ENCODE peak calls at places on chromosomes 3 and 15, in six cellular contexts. Q is ascending aorta, C is transverse colon, F is H7, N is astrocyte, D is bronchial epithelial cell. Z is an unnamed sample.
A peak's percentile ranks its signal among the peaks of the same experiment; 100 is the strongest.

GRCh38 chr15:98952381-98952803 is 55.2 kb downstream of the PGPEP1L start:
- DNase-seq in D (no peak), Q (no peak), N (peak; percentile 46), C (no peak), F (no peak), Z (peak; percentile 43)

GRCh38 chr3:47877288-47877687 is 74.3 kb downstream of the DHX30 start:
- DNase-seq in C (no peak), D (peak; percentile 25), F (no peak), N (peak; percentile 40), Q (no peak), Z (no peak)

GRCh38 chr15:41967506-41968206 is 4.7 kb downstream of the EHD4 start:
- DNase-seq in Q (peak; percentile 86), F (no peak), N (peak; percentile 44), D (peak; percentile 60), C (peak; percentile 28), Z (no peak)

GRCh38 chr3:101902041-101902440 is 52.7 kb downstream of the NFKBIZ start:
- DNase-seq in Q (no peak), F (no peak), N (peak; percentile 86), D (peak; percentile 100), C (no peak), Z (no peak)

GRCh38 chr15:90004671-90005070 is 3.5 kb downstream of the ZNF710 start:
- DNase-seq in F (no peak), Q (peak; percentile 76), C (peak; percentile 46), N (peak; percentile 96), D (peak; percentile 99), Z (peak; percentile 46)

GRCh38 chr15:34584996-34585395 is 1.5 kb upstream of the GOLGA8B start:
- DNase-seq in F (no peak), D (no peak), C (no peak), N (no peak), Q (no peak), Z (no peak)

GRCh38 chr3:115217678-115218451 is 70.8 kb upstream of the ZBTB20 start:
- DNase-seq in N (peak; percentile 76), F (peak; percentile 12), C (peak; percentile 52), Q (no peak), D (peak; percentile 68), Z (peak; percentile 16)

GRCh38 chr15:52115598-52116427 is 3.2 kb upstream of the BCL2L10 start:
- DNase-seq in N (no peak), C (no peak), D (no peak), F (peak; percentile 6), Q (no peak), Z (peak; percentile 64)

GRCh38 chr15:63371297-63371918 is 10.2 kb downstream of the CA12 start:
- DNase-seq in D (peak; percentile 79), N (peak; percentile 45), Q (no peak), C (no peak), F (peak; percentile 42), Z (no peak)

GRCh38 chr3:149371723-149372114 is 5.7 kb downstream of the TM4SF1 start:
- DNase-seq in D (no peak), F (no peak), Q (no peak), N (no peak), C (no peak), Z (no peak)

GRCh38 chr3:171824824-171825221 is 14.5 kb upstream of the PLD1 start:
- DNase-seq in F (no peak), C (no peak), N (peak; percentile 70), Q (no peak), D (peak; percentile 79), Z (no peak)

GRCh38 chr15:67563961-67564570 is 21.6 kb downstream of the MAP2K5 start:
- DNase-seq in C (no peak), Q (no peak), F (no peak), D (no peak), N (no peak), Z (no peak)

GRCh38 chr15:69757186-69757585 is 304.6 kb downstream of the RPLP1 start:
- DNase-seq in N (peak; percentile 34), F (no peak), Q (no peak), D (peak; percentile 10), C (no peak), Z (no peak)

DNA sequence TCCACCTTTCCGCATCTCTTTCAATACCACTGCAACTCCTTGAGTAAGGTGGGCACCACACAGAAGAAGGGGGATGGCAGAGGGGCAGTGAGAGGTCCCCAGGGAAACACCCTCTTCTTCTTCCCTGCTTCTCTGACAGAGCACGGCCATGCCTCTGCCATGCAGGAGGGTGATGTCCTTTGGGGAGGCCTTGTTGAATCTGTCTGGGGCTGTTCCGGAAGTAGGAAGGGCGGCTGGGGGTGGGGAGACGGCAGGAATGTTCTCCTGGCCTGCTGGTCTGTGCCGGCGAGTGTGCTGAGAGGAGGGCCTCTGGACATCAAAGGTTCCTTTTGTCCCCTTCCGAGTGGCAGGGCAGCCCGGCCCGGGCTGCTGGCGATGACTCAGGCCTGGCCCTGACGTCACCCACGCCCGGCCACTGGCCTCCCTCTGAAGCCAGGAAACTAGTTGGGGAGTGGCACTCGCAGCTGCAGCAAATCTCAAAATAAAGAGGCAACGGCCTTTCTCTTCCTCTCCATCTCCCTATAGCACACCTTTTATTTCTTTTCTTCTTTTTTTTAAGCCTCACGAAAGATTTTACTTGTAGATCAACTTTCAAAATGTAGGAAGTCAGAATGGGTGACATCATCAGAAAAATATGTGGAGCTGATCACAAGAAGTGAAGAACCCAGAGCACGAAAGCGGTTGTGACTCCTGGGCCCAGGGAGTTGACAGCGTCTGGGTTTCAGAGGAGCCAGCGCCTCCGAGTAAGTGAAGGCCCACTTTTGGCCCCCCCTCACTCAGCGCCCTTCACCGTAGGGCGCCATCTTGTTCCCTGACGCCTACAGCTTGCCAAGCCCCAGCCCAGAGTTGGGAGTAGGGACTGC is at the start of gene ZBTB38:
- DNase-seq in D (peak; percentile 85), F (peak; percentile 81), N (peak; percentile 95), C (peak; percentile 93), Q (peak; percentile 98), Z (peak; percentile 88)
- H3K4me3 ChIP-seq in D (peak within 1 kb of the TSS; percentile 43), F (no peak within 1 kb of the TSS), N (peak within 1 kb of the TSS; percentile 62), C (peak within 1 kb of the TSS; percentile 25), Q (peak within 1 kb of the TSS; percentile 52), Z (no peak within 1 kb of the TSS)

DNA sequence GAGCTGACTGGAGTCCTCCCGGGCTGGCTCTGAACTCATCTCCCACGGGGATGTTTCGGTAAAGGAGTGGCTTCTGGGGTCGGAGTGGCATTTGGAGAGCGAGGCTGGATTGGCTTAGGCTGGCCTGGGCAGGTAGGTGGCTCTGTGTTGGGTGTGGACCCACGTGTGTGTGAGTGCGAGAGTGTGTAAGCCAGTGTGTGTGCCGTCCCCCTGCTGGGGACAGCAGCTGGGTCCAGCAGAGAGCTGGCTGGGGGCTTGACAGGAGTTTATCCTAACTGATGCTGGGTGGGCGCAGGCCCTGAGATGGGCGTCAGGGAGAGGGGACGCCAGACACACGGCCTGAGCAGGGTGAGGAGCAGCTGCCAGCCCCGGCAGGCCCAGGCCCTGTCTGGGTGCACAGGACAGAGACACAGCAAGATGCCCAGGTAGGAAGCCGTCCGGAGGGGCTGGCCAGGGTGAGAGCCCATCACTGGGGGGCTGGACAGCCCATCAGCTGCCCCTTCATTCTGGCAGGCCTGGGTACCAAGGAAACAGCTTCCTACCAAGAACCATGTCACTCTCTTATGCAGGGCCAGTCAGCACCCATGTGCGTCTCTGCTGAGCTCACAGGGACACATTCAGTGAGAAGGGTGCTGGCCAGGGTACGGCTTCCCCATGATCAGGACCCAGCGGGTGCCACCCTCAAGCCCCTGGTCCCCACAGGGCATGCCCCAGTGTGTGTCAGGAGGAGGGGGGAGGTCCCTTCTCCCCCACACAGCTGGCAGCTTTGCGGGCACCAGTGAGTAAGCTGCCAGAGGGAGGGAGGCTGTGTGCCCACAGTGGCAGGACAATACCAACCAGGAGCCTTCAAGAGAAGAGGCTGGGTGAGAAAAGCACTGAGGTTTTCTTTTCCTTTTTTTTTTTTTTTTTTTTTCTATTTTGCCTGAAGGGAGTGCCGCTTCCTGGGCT is 1.1 kb downstream of the PAK6 start:
- DNase-seq in Q (no peak), N (no peak), D (peak; percentile 77), F (peak; percentile 69), C (no peak), Z (no peak)
- H3K4me3 ChIP-seq in Q (no peak overlapping the region), N (no peak overlapping the region), D (peak overlapping the region; percentile 49), F (no peak overlapping the region), C (no peak overlapping the region), Z (no peak overlapping the region)

GRCh38 chr15:74175271-74176191 is 2.0 kb downstream of the ISLR start:
- DNase-seq in Q (peak; percentile 56), N (no peak), F (peak; percentile 57), C (no peak), D (no peak), Z (no peak)

GRCh38 chr15:74174966-74175270 is 1.4 kb downstream of the ISLR start:
- DNase-seq in C (no peak), Q (no peak), N (no peak), D (no peak), F (peak; percentile 61), Z (no peak)

GRCh38 chr15:74173545-74174215 is at the start of gene ISLR:
- DNase-seq in Q (no peak), F (peak; percentile 77), N (peak; percentile 18), C (peak; percentile 24), D (no peak), Z (peak; percentile 9)

GRCh38 chr15:74172751-74173544 is 562 bp upstream of the ISLR start:
- DNase-seq in N (peak; percentile 12), D (no peak), Q (peak; percentile 81), C (peak; percentile 42), F (peak; percentile 87), Z (no peak)

DNA sequence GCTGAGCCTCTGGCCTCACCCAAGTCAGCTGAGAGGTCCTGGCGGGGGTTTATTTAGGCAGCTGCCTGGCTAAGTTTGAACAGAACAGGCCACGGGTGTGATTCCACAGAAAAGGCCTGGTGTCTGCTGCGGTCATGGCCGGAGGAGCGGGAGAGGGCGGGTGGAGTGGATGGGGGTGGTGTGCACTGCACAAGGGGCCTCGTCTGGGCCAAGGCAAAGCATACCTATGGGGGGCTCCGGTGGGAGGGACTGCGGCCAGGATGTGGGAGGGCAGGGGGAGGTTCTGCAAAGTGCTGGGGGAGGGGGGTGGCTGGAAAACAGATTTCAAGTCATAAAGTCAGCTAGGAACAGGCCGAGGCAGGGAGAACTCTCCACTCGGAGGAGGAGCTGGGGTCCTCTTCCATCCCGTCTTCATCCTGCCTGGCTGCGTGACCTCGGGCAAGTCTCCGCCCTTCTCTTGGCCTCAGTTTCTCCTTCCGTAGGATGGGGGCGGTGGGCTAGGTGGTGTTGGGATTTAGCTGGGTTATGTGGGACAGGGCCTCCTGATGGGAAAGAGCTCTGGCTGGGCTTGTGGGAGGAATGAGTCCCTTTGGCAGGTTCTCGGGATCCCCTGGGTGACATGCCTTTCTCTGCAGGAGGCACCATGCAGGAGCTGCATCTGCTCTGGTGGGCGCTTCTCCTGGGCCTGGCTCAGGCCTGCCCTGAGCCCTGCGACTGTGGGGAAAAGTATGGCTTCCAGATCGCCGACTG is 881 bp downstream of the ISLR start:
- DNase-seq in F (peak; percentile 75), N (no peak), C (no peak), Q (no peak), D (no peak), Z (peak; percentile 10)
- H3K4me3 ChIP-seq in F (no peak overlapping the region), N (no peak overlapping the region), C (peak overlapping the region; percentile 34), Q (peak overlapping the region; percentile 51), D (no peak overlapping the region), Z (no peak overlapping the region)

DNA sequence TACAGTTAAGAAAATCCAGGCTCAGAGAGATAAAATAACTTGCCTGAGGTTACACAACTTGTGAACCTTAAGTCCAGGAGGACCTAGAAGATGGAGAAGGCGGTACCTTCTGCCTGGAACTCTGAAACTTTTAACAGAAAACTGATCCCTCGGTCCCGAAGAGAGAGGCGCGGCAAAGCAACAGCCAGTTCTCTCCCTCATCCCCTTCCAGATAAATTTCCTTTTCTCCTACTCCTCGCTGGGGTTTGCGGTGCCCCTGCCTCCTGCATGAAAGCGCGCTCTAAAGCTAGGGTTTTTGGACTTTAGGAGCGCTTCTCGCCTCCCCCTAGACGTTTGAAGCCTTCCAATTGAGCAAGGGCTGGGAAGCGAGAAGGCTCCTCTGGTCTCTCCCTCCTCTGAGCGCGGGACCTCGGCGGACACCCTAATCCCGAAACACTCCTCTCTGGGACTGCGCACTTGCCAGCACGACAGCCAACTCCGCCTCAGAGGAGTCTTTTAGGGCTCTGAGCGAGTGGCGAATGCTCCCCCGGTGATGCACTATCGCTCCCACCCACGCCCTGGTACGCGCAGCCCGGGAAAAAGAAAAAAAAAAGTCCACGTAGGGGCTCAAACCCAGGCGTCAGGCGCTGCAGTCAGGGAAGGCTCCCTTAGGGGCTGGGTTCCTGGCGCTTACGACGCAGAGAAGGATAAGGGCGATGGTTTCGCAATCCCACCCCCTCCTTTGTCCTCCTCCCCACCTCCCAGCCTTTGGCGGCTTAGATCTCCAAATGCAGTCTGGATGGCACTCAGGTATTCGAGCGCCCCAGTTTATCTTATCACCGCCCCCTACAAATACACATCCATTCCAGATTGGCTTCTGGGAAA is 7.9 kb upstream of the EOMES start:
- DNase-seq in C (no peak), N (no peak), Q (no peak), D (no peak), F (peak; percentile 83), Z (no peak)
- H3K4me3 ChIP-seq in C (peak overlapping the region; percentile 31), N (no peak overlapping the region), Q (no peak overlapping the region), D (no peak overlapping the region), F (peak overlapping the region; percentile 29), Z (no peak overlapping the region)

Z was measured in body of pancreas.